ENCODE peak calls at places on chromosomes 6 and 20, in eight cellular contexts. One of them, this sample, is unnamed.

GRCh38 chr6:41182069-41183034 is 18.6 kb downstream of the TREML2 start:
- DNase-seq in RWPE1: peak; percentile 55
- DNase-seq in HEK293T: peak; percentile 51
- DNase-seq in nephron progenitor cell: peak; percentile 23
- DNase-seq in stimulated activated CD4-positive, alpha-beta T cell treated with anti-CD3 and anti-CD28 coated beads, Interleukin-1b, Interleukin-23, amount 100 ng/mL, for 1 hour: no peak
- DNase-seq in stomach: peak; percentile 49
- DNase-seq in NCI-H774: peak; percentile 1
- DNase-seq in T-helper 2 cell: peak; percentile 18
- DNase-seq in this sample: peak; percentile 12

GRCh38 chr6:122770835-122771601 is 8.5 kb upstream of the FABP7 start:
- DNase-seq in stimulated activated CD4-positive, alpha-beta T cell treated with anti-CD3 and anti-CD28 coated beads, Interleukin-1b, Interleukin-23, amount 100 ng/mL, for 1 hour: no peak
- DNase-seq in nephron progenitor cell: no peak
- DNase-seq in HEK293T: no peak
- DNase-seq in RWPE1: no peak
- DNase-seq in stomach: no peak
- DNase-seq in T-helper 2 cell: no peak
- DNase-seq in NCI-H774: no peak
- DNase-seq in this sample: no peak

GRCh38 chr20:38970302-38970701 is 8.2 kb downstream of the DHX35 start:
- DNase-seq in RWPE1: peak; percentile 44
- DNase-seq in stomach: no peak
- DNase-seq in stimulated activated CD4-positive, alpha-beta T cell treated with anti-CD3 and anti-CD28 coated beads, Interleukin-1b, Interleukin-23, amount 100 ng/mL, for 1 hour: no peak
- DNase-seq in nephron progenitor cell: no peak
- DNase-seq in HEK293T: no peak
- DNase-seq in NCI-H774: no peak
- DNase-seq in T-helper 2 cell: no peak
- DNase-seq in this sample: no peak

GRCh38 chr6:169158182-169158573 is 95.5 kb downstream of the THBS2 start:
- DNase-seq in HEK293T: peak; percentile 6
- DNase-seq in T-helper 2 cell: no peak
- DNase-seq in RWPE1: no peak
- DNase-seq in stimulated activated CD4-positive, alpha-beta T cell treated with anti-CD3 and anti-CD28 coated beads, Interleukin-1b, Interleukin-23, amount 100 ng/mL, for 1 hour: no peak
- DNase-seq in NCI-H774: no peak
- DNase-seq in nephron progenitor cell: no peak
- DNase-seq in stomach: no peak
- DNase-seq in this sample: no peak

GRCh38 chr6:166221040-166221439 is 53.4 kb upstream of the TBXT start:
- DNase-seq in stomach: no peak
- DNase-seq in NCI-H774: no peak
- DNase-seq in nephron progenitor cell: no peak
- DNase-seq in RWPE1: no peak
- DNase-seq in HEK293T: no peak
- DNase-seq in stimulated activated CD4-positive, alpha-beta T cell treated with anti-CD3 and anti-CD28 coated beads, Interleukin-1b, Interleukin-23, amount 100 ng/mL, for 1 hour: no peak
- DNase-seq in T-helper 2 cell: peak; percentile 37
- DNase-seq in this sample: no peak

GRCh38 chr6:25659633-25660368 is 7.8 kb downstream of the SCGN start:
- DNase-seq in NCI-H774: no peak
- DNase-seq in T-helper 2 cell: no peak
- DNase-seq in stimulated activated CD4-positive, alpha-beta T cell treated with anti-CD3 and anti-CD28 coated beads, Interleukin-1b, Interleukin-23, amount 100 ng/mL, for 1 hour: no peak
- DNase-seq in stomach: no peak
- DNase-seq in nephron progenitor cell: no peak
- DNase-seq in RWPE1: no peak
- DNase-seq in HEK293T: no peak
- DNase-seq in this sample: no peak

GRCh38 chr20:50824137-50824536 is 29.3 kb downstream of the BCAS4 start:
- DNase-seq in stomach: peak; percentile 92
- DNase-seq in RWPE1: no peak
- DNase-seq in T-helper 2 cell: no peak
- DNase-seq in NCI-H774: no peak
- DNase-seq in HEK293T: no peak
- DNase-seq in nephron progenitor cell: no peak
- DNase-seq in stimulated activated CD4-positive, alpha-beta T cell treated with anti-CD3 and anti-CD28 coated beads, Interleukin-1b, Interleukin-23, amount 100 ng/mL, for 1 hour: no peak
- DNase-seq in this sample: no peak

GRCh38 chr6:52454556-52454955 is 34.4 kb downstream of the EFHC1 start:
- DNase-seq in stomach: no peak
- DNase-seq in RWPE1: peak; percentile 83
- DNase-seq in HEK293T: no peak
- DNase-seq in T-helper 2 cell: no peak
- DNase-seq in NCI-H774: no peak
- DNase-seq in stimulated activated CD4-positive, alpha-beta T cell treated with anti-CD3 and anti-CD28 coated beads, Interleukin-1b, Interleukin-23, amount 100 ng/mL, for 1 hour: no peak
- DNase-seq in nephron progenitor cell: no peak
- DNase-seq in this sample: no peak

GRCh38 chr20:57455386-57455785 is 64.2 kb downstream of the RBM38 start:
- DNase-seq in T-helper 2 cell: no peak
- DNase-seq in stomach: no peak
- DNase-seq in HEK293T: no peak
- DNase-seq in RWPE1: no peak
- DNase-seq in stimulated activated CD4-positive, alpha-beta T cell treated with anti-CD3 and anti-CD28 coated beads, Interleukin-1b, Interleukin-23, amount 100 ng/mL, for 1 hour: no peak
- DNase-seq in NCI-H774: no peak
- DNase-seq in nephron progenitor cell: no peak
- DNase-seq in this sample: no peak

GRCh38 chr20:53639647-53640440 is 46.2 kb upstream of the ZNF217 start:
- DNase-seq in T-helper 2 cell: no peak
- DNase-seq in HEK293T: no peak
- DNase-seq in stimulated activated CD4-positive, alpha-beta T cell treated with anti-CD3 and anti-CD28 coated beads, Interleukin-1b, Interleukin-23, amount 100 ng/mL, for 1 hour: no peak
- DNase-seq in NCI-H774: no peak
- DNase-seq in RWPE1: no peak
- DNase-seq in nephron progenitor cell: no peak
- DNase-seq in stomach: no peak
- DNase-seq in this sample: no peak

GRCh38 chr6:40717411-40718057 is 130.4 kb upstream of the LRFN2 start:
- DNase-seq in NCI-H774: no peak
- DNase-seq in stomach: no peak
- DNase-seq in RWPE1: no peak
- DNase-seq in T-helper 2 cell: no peak
- DNase-seq in HEK293T: no peak
- DNase-seq in stimulated activated CD4-positive, alpha-beta T cell treated with anti-CD3 and anti-CD28 coated beads, Interleukin-1b, Interleukin-23, amount 100 ng/mL, for 1 hour: no peak
- DNase-seq in nephron progenitor cell: no peak
- DNase-seq in this sample: no peak

GRCh38 chr20:10061641-10062040 is 26.9 kb downstream of the ANKEF1 start:
- DNase-seq in nephron progenitor cell: no peak
- DNase-seq in T-helper 2 cell: no peak
- DNase-seq in NCI-H774: no peak
- DNase-seq in stomach: no peak
- DNase-seq in HEK293T: no peak
- DNase-seq in stimulated activated CD4-positive, alpha-beta T cell treated with anti-CD3 and anti-CD28 coated beads, Interleukin-1b, Interleukin-23, amount 100 ng/mL, for 1 hour: no peak
- DNase-seq in RWPE1: no peak
- DNase-seq in this sample: no peak

GRCh38 chr6:75458895-75459294 is 34.7 kb downstream of the FILIP1 start:
- DNase-seq in T-helper 2 cell: no peak
- DNase-seq in stimulated activated CD4-positive, alpha-beta T cell treated with anti-CD3 and anti-CD28 coated beads, Interleukin-1b, Interleukin-23, amount 100 ng/mL, for 1 hour: no peak
- DNase-seq in RWPE1: no peak
- DNase-seq in stomach: no peak
- DNase-seq in nephron progenitor cell: no peak
- DNase-seq in NCI-H774: no peak
- DNase-seq in HEK293T: no peak
- DNase-seq in this sample: no peak

GRCh38 chr6:1286972-1287600 is 24.8 kb upstream of the FOXQ1 start:
- DNase-seq in RWPE1: peak; percentile 89
- DNase-seq in HEK293T: no peak
- DNase-seq in NCI-H774: no peak
- DNase-seq in stomach: peak; percentile 43
- DNase-seq in nephron progenitor cell: no peak
- DNase-seq in stimulated activated CD4-positive, alpha-beta T cell treated with anti-CD3 and anti-CD28 coated beads, Interleukin-1b, Interleukin-23, amount 100 ng/mL, for 1 hour: no peak
- DNase-seq in T-helper 2 cell: no peak
- DNase-seq in this sample: no peak

GRCh38 chr6:112701201-112701600 is 354.1 kb downstream of the RFPL4B start:
- DNase-seq in stomach: no peak
- DNase-seq in NCI-H774: no peak
- DNase-seq in stimulated activated CD4-positive, alpha-beta T cell treated with anti-CD3 and anti-CD28 coated beads, Interleukin-1b, Interleukin-23, amount 100 ng/mL, for 1 hour: no peak
- DNase-seq in nephron progenitor cell: no peak
- DNase-seq in RWPE1: no peak
- DNase-seq in T-helper 2 cell: no peak
- DNase-seq in HEK293T: peak; percentile 34
- DNase-seq in this sample: no peak

GRCh38 chr6:89134723-89135122 is 11.1 kb upstream of the PM20D2 start:
- DNase-seq in nephron progenitor cell: no peak
- DNase-seq in NCI-H774: no peak
- DNase-seq in T-helper 2 cell: no peak
- DNase-seq in RWPE1: no peak
- DNase-seq in stomach: no peak
- DNase-seq in HEK293T: no peak
- DNase-seq in stimulated activated CD4-positive, alpha-beta T cell treated with anti-CD3 and anti-CD28 coated beads, Interleukin-1b, Interleukin-23, amount 100 ng/mL, for 1 hour: no peak
- DNase-seq in this sample: no peak

GRCh38 chr20:46011631-46012482 is 3.1 kb downstream of the MMP9 start:
- DNase-seq in RWPE1: no peak
- DNase-seq in stimulated activated CD4-positive, alpha-beta T cell treated with anti-CD3 and anti-CD28 coated beads, Interleukin-1b, Interleukin-23, amount 100 ng/mL, for 1 hour: no peak
- DNase-seq in T-helper 2 cell: no peak
- DNase-seq in nephron progenitor cell: peak; percentile 40
- DNase-seq in HEK293T: peak; percentile 58
- DNase-seq in stomach: peak; percentile 48
- DNase-seq in NCI-H774: no peak
- DNase-seq in this sample: no peak

GRCh38 chr6:128964233-128964755 is 81.4 kb downstream of the LAMA2 start:
- DNase-seq in RWPE1: no peak
- DNase-seq in stomach: no peak
- DNase-seq in HEK293T: no peak
- DNase-seq in stimulated activated CD4-positive, alpha-beta T cell treated with anti-CD3 and anti-CD28 coated beads, Interleukin-1b, Interleukin-23, amount 100 ng/mL, for 1 hour: no peak
- DNase-seq in nephron progenitor cell: no peak
- DNase-seq in T-helper 2 cell: no peak
- DNase-seq in NCI-H774: no peak
- DNase-seq in this sample: no peak

GRCh38 chr20:431012-431904 is 23.2 kb downstream of the RBCK1 start:
- DNase-seq in HEK293T: peak; percentile 72
- DNase-seq in nephron progenitor cell: peak; percentile 54
- DNase-seq in NCI-H774: no peak
- DNase-seq in stomach: peak; percentile 77
- DNase-seq in stimulated activated CD4-positive, alpha-beta T cell treated with anti-CD3 and anti-CD28 coated beads, Interleukin-1b, Interleukin-23, amount 100 ng/mL, for 1 hour: no peak
- DNase-seq in RWPE1: peak; percentile 78
- DNase-seq in T-helper 2 cell: no peak
- DNase-seq in this sample: peak; percentile 88

GRCh38 chr6:78835817-78836216 is 31.5 kb upstream of the IRAK1BP1 start:
- DNase-seq in HEK293T: no peak
- DNase-seq in stimulated activated CD4-positive, alpha-beta T cell treated with anti-CD3 and anti-CD28 coated beads, Interleukin-1b, Interleukin-23, amount 100 ng/mL, for 1 hour: no peak
- DNase-seq in T-helper 2 cell: no peak
- DNase-seq in NCI-H774: peak; percentile 7
- DNase-seq in nephron progenitor cell: no peak
- DNase-seq in RWPE1: peak; percentile 20
- DNase-seq in stomach: no peak
- DNase-seq in this sample: no peak

GRCh38 chr6:108946695-108947094 is 98.5 kb downstream of the ARMC2 start:
- DNase-seq in NCI-H774: peak; percentile 18
- DNase-seq in stimulated activated CD4-positive, alpha-beta T cell treated with anti-CD3 and anti-CD28 coated beads, Interleukin-1b, Interleukin-23, amount 100 ng/mL, for 1 hour: no peak
- DNase-seq in HEK293T: no peak
- DNase-seq in T-helper 2 cell: no peak
- DNase-seq in nephron progenitor cell: no peak
- DNase-seq in RWPE1: no peak
- DNase-seq in stomach: no peak
- DNase-seq in this sample: no peak

GRCh38 chr6:110357298-110357695 is 852 bp downstream of the METTL24 start:
- DNase-seq in stomach: no peak
- DNase-seq in stimulated activated CD4-positive, alpha-beta T cell treated with anti-CD3 and anti-CD28 coated beads, Interleukin-1b, Interleukin-23, amount 100 ng/mL, for 1 hour: no peak
- DNase-seq in RWPE1: no peak
- DNase-seq in HEK293T: no peak
- DNase-seq in T-helper 2 cell: no peak
- DNase-seq in nephron progenitor cell: peak; percentile 21
- DNase-seq in NCI-H774: no peak
- DNase-seq in this sample: no peak

GRCh38 chr6:47292027-47292426 is 17.7 kb downstream of the TNFRSF21 start:
- DNase-seq in T-helper 2 cell: no peak
- DNase-seq in stomach: no peak
- DNase-seq in stimulated activated CD4-positive, alpha-beta T cell treated with anti-CD3 and anti-CD28 coated beads, Interleukin-1b, Interleukin-23, amount 100 ng/mL, for 1 hour: no peak
- DNase-seq in nephron progenitor cell: no peak
- DNase-seq in HEK293T: no peak
- DNase-seq in NCI-H774: no peak
- DNase-seq in RWPE1: no peak
- DNase-seq in this sample: no peak

GRCh38 chr6:346389-347030 is 45.0 kb upstream of the IRF4 start:
- DNase-seq in stimulated activated CD4-positive, alpha-beta T cell treated with anti-CD3 and anti-CD28 coated beads, Interleukin-1b, Interleukin-23, amount 100 ng/mL, for 1 hour: no peak
- DNase-seq in stomach: no peak
- DNase-seq in HEK293T: no peak
- DNase-seq in nephron progenitor cell: no peak
- DNase-seq in RWPE1: no peak
- DNase-seq in T-helper 2 cell: no peak
- DNase-seq in NCI-H774: no peak
- DNase-seq in this sample: no peak

GRCh38 chr6:38153946-38154345 is 334.4 kb downstream of the ZFAND3 start:
- DNase-seq in T-helper 2 cell: no peak
- DNase-seq in HEK293T: no peak
- DNase-seq in stomach: no peak
- DNase-seq in nephron progenitor cell: no peak
- DNase-seq in RWPE1: no peak
- DNase-seq in stimulated activated CD4-positive, alpha-beta T cell treated with anti-CD3 and anti-CD28 coated beads, Interleukin-1b, Interleukin-23, amount 100 ng/mL, for 1 hour: no peak
- DNase-seq in NCI-H774: no peak
- DNase-seq in this sample: no peak

GRCh38 chr6:11309947-11310665 is 77.6 kb upstream of the NEDD9 start:
- DNase-seq in stomach: no peak
- DNase-seq in NCI-H774: no peak
- DNase-seq in stimulated activated CD4-positive, alpha-beta T cell treated with anti-CD3 and anti-CD28 coated beads, Interleukin-1b, Interleukin-23, amount 100 ng/mL, for 1 hour: no peak
- DNase-seq in nephron progenitor cell: no peak
- DNase-seq in RWPE1: no peak
- DNase-seq in HEK293T: no peak
- DNase-seq in T-helper 2 cell: no peak
- DNase-seq in this sample: no peak

GRCh38 chr6:4647414-4648365 is 128.5 kb upstream of the CDYL start:
- DNase-seq in T-helper 2 cell: no peak
- DNase-seq in RWPE1: peak; percentile 50
- DNase-seq in HEK293T: peak; percentile 82
- DNase-seq in stimulated activated CD4-positive, alpha-beta T cell treated with anti-CD3 and anti-CD28 coated beads, Interleukin-1b, Interleukin-23, amount 100 ng/mL, for 1 hour: no peak
- DNase-seq in NCI-H774: peak; percentile 71
- DNase-seq in nephron progenitor cell: peak; percentile 87
- DNase-seq in stomach: peak; percentile 72
- DNase-seq in this sample: peak; percentile 13

GRCh38 chr20:57544838-57545564 is 15.9 kb upstream of the PCK1 start:
- DNase-seq in T-helper 2 cell: no peak
- DNase-seq in NCI-H774: no peak
- DNase-seq in nephron progenitor cell: no peak
- DNase-seq in RWPE1: no peak
- DNase-seq in HEK293T: no peak
- DNase-seq in stimulated activated CD4-positive, alpha-beta T cell treated with anti-CD3 and anti-CD28 coated beads, Interleukin-1b, Interleukin-23, amount 100 ng/mL, for 1 hour: no peak
- DNase-seq in stomach: no peak
- DNase-seq in this sample: no peak

GRCh38 chr20:44358776-44359175 is 3.3 kb downstream of the HNF4A start:
- DNase-seq in stimulated activated CD4-positive, alpha-beta T cell treated with anti-CD3 and anti-CD28 coated beads, Interleukin-1b, Interleukin-23, amount 100 ng/mL, for 1 hour: no peak
- DNase-seq in nephron progenitor cell: no peak
- DNase-seq in RWPE1: no peak
- DNase-seq in NCI-H774: no peak
- DNase-seq in T-helper 2 cell: no peak
- DNase-seq in HEK293T: no peak
- DNase-seq in stomach: no peak
- DNase-seq in this sample: no peak

GRCh38 chr20:21189761-21190523 is 64.1 kb downstream of the KIZ start:
- DNase-seq in HEK293T: peak; percentile 42
- DNase-seq in stomach: no peak
- DNase-seq in NCI-H774: peak; percentile 39
- DNase-seq in stimulated activated CD4-positive, alpha-beta T cell treated with anti-CD3 and anti-CD28 coated beads, Interleukin-1b, Interleukin-23, amount 100 ng/mL, for 1 hour: no peak
- DNase-seq in RWPE1: no peak
- DNase-seq in nephron progenitor cell: peak; percentile 8
- DNase-seq in T-helper 2 cell: no peak
- DNase-seq in this sample: no peak

GRCh38 chr6:157298325-157298724 is 25.0 kb downstream of the TMEM242 start:
- DNase-seq in RWPE1: peak; percentile 34
- DNase-seq in HEK293T: no peak
- DNase-seq in stimulated activated CD4-positive, alpha-beta T cell treated with anti-CD3 and anti-CD28 coated beads, Interleukin-1b, Interleukin-23, amount 100 ng/mL, for 1 hour: no peak
- DNase-seq in T-helper 2 cell: no peak
- DNase-seq in stomach: no peak
- DNase-seq in nephron progenitor cell: no peak
- DNase-seq in NCI-H774: no peak
- DNase-seq in this sample: no peak

GRCh38 chr6:168333039-168333438 is 13.5 kb upstream of the DACT2 start:
- DNase-seq in stomach: no peak
- DNase-seq in NCI-H774: no peak
- DNase-seq in RWPE1: no peak
- DNase-seq in HEK293T: peak; percentile 78
- DNase-seq in T-helper 2 cell: no peak
- DNase-seq in nephron progenitor cell: no peak
- DNase-seq in stimulated activated CD4-positive, alpha-beta T cell treated with anti-CD3 and anti-CD28 coated beads, Interleukin-1b, Interleukin-23, amount 100 ng/mL, for 1 hour: no peak
- DNase-seq in this sample: peak; percentile 69

GRCh38 chr6:32151131-32151884 is 431 bp downstream of the PRRT1 start:
- DNase-seq in stomach: no peak
- DNase-seq in NCI-H774: no peak
- DNase-seq in HEK293T: no peak
- DNase-seq in RWPE1: no peak
- DNase-seq in nephron progenitor cell: no peak
- DNase-seq in stimulated activated CD4-positive, alpha-beta T cell treated with anti-CD3 and anti-CD28 coated beads, Interleukin-1b, Interleukin-23, amount 100 ng/mL, for 1 hour: no peak
- DNase-seq in T-helper 2 cell: no peak
- DNase-seq in this sample: no peak

GRCh38 chr6:29751480-29751879 is 28.2 kb downstream of the HLA-F start:
- DNase-seq in RWPE1: no peak
- DNase-seq in HEK293T: no peak
- DNase-seq in T-helper 2 cell: no peak
- DNase-seq in stomach: no peak
- DNase-seq in NCI-H774: no peak
- DNase-seq in stimulated activated CD4-positive, alpha-beta T cell treated with anti-CD3 and anti-CD28 coated beads, Interleukin-1b, Interleukin-23, amount 100 ng/mL, for 1 hour: no peak
- DNase-seq in nephron progenitor cell: no peak
- DNase-seq in this sample: no peak